ENCODE peak calls at places on chromosomes 12 and 14, in eight cellular contexts. F is stimulated activated CD4-positive, alpha-beta T cell treated with anti-CD3 and anti-CD28 coated beads, Interleukin-1b, Interleukin-23, amount 100 ng/mL, for 48 hours; I is lower lobe of right lung; W is nucleus accumbens; M is left colon; G is COR-L47; Q is neuronal stem cell; O is RWPE1. C is an unnamed sample.

GRCh38 chr14:104882325-104882973 is 17.4 kb downstream of the CEP170B start:
- DNase-seq in O (peak; percentile 92), W (no peak), Q (no peak), F (no peak), G (peak; percentile 73), I (peak; percentile 82), M (peak; percentile 84), C (no peak)

GRCh38 chr14:34223302-34224150 is 238.5 kb downstream of the SPTSSA start:
- DNase-seq in M (no peak), G (no peak), F (no peak), Q (no peak), W (no peak), I (no peak), O (no peak), C (no peak)

GRCh38 chr12:71160585-71160984 is 2.8 kb upstream of the TSPAN8 start:
- DNase-seq in O (peak; percentile 2), M (no peak), Q (no peak), I (no peak), W (no peak), F (no peak), G (no peak), C (no peak)

GRCh38 chr12:104569348-104570173 is 112.8 kb downstream of the CHST11 start:
- DNase-seq in I (peak; percentile 51), Q (no peak), F (peak; percentile 36), M (peak; percentile 37), G (no peak), W (no peak), O (no peak), C (no peak)

GRCh38 chr14:39682563-39682962 is 250.3 kb upstream of the FBXO33 start:
- DNase-seq in M (no peak), F (no peak), Q (no peak), I (no peak), O (no peak), G (no peak), W (no peak), C (no peak)

GRCh38 chr12:132429932-132430643 is 59.9 kb upstream of the FBRSL1 start:
- DNase-seq in F (peak; percentile 30), G (peak; percentile 93), Q (no peak), I (peak; percentile 64), W (no peak), M (peak; percentile 91), O (peak; percentile 67), C (no peak)

GRCh38 chr12:190881-191280 is 23.1 kb downstream of the SLC6A12 start:
- DNase-seq in O (no peak), I (peak; percentile 30), F (no peak), W (no peak), Q (no peak), G (no peak), M (no peak), C (no peak)

GRCh38 chr12:54128466-54128865 is 60.3 kb downstream of the SMUG1 start:
- DNase-seq in W (no peak), O (no peak), F (no peak), Q (no peak), I (no peak), M (no peak), G (no peak), C (no peak)

GRCh38 chr12:94429191-94429590 is 30.5 kb downstream of the CEP83 start:
- DNase-seq in O (no peak), Q (no peak), I (no peak), F (no peak), W (no peak), G (no peak), M (no peak), C (no peak)

GRCh38 chr14:104001003-104001402 is 58.7 kb upstream of the RD3L start:
- DNase-seq in M (no peak), O (no peak), Q (peak; percentile 5), F (no peak), I (no peak), W (no peak), G (no peak), C (no peak)